ENCODE peak calls at places on chromosomes 6 and 20, in ten cellular contexts. S, M, V, Z, B, X, E, C, F and P are unnamed samples. For H3K36me3, the result is how much of the 10 kb centered on the place peaks cover.

GRCh38 chr6:121439456-121440250 is 4.2 kb downstream of the GJA1 start:
- DNase-seq in E (no peak), M (no peak), C (no peak), F (no peak), S (no peak), B (peak), V (no peak), X (no peak), Z (no peak), P (no peak)

GRCh38 chr6:39849764-39850163 is 57.6 kb downstream of the DAAM2 start:
- DNase-seq in V (no peak), E (no peak), X (peak), F (no peak), C (no peak), M (peak), S (peak), B (no peak), Z (no peak), P (no peak)

GRCh38 chr20:38191654-38192053 is 26.6 kb upstream of the TGM2 start:
- DNase-seq in X (no peak), Z (no peak), V (no peak), C (no peak), M (no peak), B (no peak), E (no peak), F (no peak), S (peak), P (no peak)

GRCh38 chr6:27119329-27119728 is 128.2 kb upstream of the PRSS16 start:
- DNase-seq in C (no peak), M (no peak), E (no peak), B (no peak), S (no peak), Z (no peak), X (no peak), V (no peak), F (no peak), P (no peak)

GRCh38 chr6:56222509-56222908 is 24.9 kb downstream of the COL21A1 start:
- DNase-seq in S (no peak), F (no peak), V (no peak), Z (peak), E (no peak), X (no peak), M (peak), B (peak), C (no peak), P (no peak)

GRCh38 chr6:169445661-169446581 is 192.3 kb upstream of the THBS2 start:
- DNase-seq in X (no peak), M (no peak), B (no peak), F (peak), V (no peak), S (no peak), C (no peak), E (no peak), Z (no peak), P (peak)

GRCh38 chr6:150091466-150091865 is 22.5 kb upstream of the ULBP3 start:
- DNase-seq in M (no peak), Z (peak), C (no peak), S (no peak), V (no peak), F (no peak), E (no peak), B (peak), X (no peak), P (no peak)

GRCh38 chr6:83546636-83547035 is 34.3 kb downstream of the PRSS35 start:
- DNase-seq in Z (no peak), B (no peak), V (no peak), X (no peak), F (peak), S (peak), M (no peak), C (no peak), E (no peak), P (no peak)

GRCh38 chr6:56677559-56677958 is 34.9 kb upstream of the DST start:
- DNase-seq in Z (peak), X (no peak), V (no peak), E (no peak), C (no peak), S (peak), F (no peak), B (peak), M (peak), P (no peak)

GRCh38 chr20:11952621-11953020 is 34.9 kb downstream of the BTBD3 start:
- DNase-seq in B (peak), Z (peak), X (no peak), V (no peak), F (no peak), C (no peak), E (no peak), M (no peak), S (peak), P (no peak)

GRCh38 chr20:62182469-62183425 is at the start of gene MTG2:
- DNase-seq in V (peak), S (peak), X (peak), F (peak), B (peak), M (peak), E (peak), C (peak), Z (peak), P (peak)

GRCh38 chr20:57388953-57389694 is 2.1 kb upstream of the RBM38 start:
- DNase-seq in S (peak), Z (peak), X (no peak), C (no peak), M (peak), B (peak), V (peak), F (peak), E (peak), P (peak)

GRCh38 chr6:37674161-37674560 is 23.5 kb downstream of the MDGA1 start:
- DNase-seq in Z (no peak), M (no peak), F (no peak), C (no peak), V (no peak), E (no peak), S (no peak), B (no peak), X (no peak), P (no peak)

GRCh38 chr20:33349493-33349892 is 51.8 kb downstream of the CDK5RAP1 start:
- DNase-seq in X (no peak), V (no peak), B (no peak), M (no peak), E (no peak), C (no peak), F (no peak), S (no peak), Z (no peak), P (no peak)

GRCh38 chr6:5967594-5967993 is 39.1 kb downstream of the NRN1 start:
- DNase-seq in Z (no peak), F (no peak), S (no peak), V (no peak), C (no peak), X (no peak), B (peak), M (no peak), E (no peak), P (no peak)

GRCh38 chr6:17120019-17120418 is 18.2 kb downstream of the STMND1 start:
- DNase-seq in F (no peak), M (no peak), V (no peak), E (no peak), Z (no peak), B (no peak), C (no peak), S (peak), X (no peak), P (no peak)

GRCh38 chr6:28589234-28589951 is 63.7 kb downstream of the GPX5 start:
- DNase-seq in F (peak), E (no peak), S (peak), C (peak), V (no peak), M (peak), X (peak), Z (peak), B (peak), P (peak)

GRCh38 chr6:156862711-156863110 is 85.5 kb downstream of the ARID1B start:
- DNase-seq in B (no peak), F (no peak), C (no peak), S (no peak), V (no peak), E (no peak), X (no peak), M (no peak), Z (no peak), P (no peak)

GRCh38 chr6:19587238-19587942 is 249.8 kb upstream of the ID4 start:
- DNase-seq in M (no peak), V (no peak), E (no peak), S (no peak), X (peak), Z (no peak), B (no peak), C (no peak), F (no peak), P (no peak)

GRCh38 chr20:33733654-33734576 is 2.1 kb downstream of the ZNF341 start:
- DNase-seq in B (peak), X (no peak), E (no peak), V (no peak), S (peak), Z (peak), M (peak), F (peak), C (no peak), P (no peak)

GRCh38 chr6:167758309-167759023 is 68.2 kb upstream of the AFDN start:
- DNase-seq in M (no peak), V (no peak), C (no peak), Z (no peak), S (no peak), X (no peak), F (no peak), B (no peak), E (no peak), P (no peak)

GRCh38 chr20:25408170-25408547 is 686 bp downstream of the GINS1 start:
- DNase-seq in Z (no peak), E (no peak), F (no peak), S (no peak), X (no peak), C (no peak), B (no peak), M (no peak), V (no peak), P (peak)

GRCh38 chr20:10715035-10715434 is 41.2 kb upstream of the JAG1 start:
- DNase-seq in F (no peak), Z (peak), E (no peak), V (no peak), C (no peak), M (no peak), B (peak), X (no peak), S (peak), P (no peak)

GRCh38 chr6:3617192-3617631 is 134.3 kb downstream of the PXDC1 start:
- DNase-seq in B (no peak), V (no peak), M (no peak), F (no peak), S (no peak), E (no peak), Z (no peak), C (no peak), X (no peak), P (no peak)

GRCh38 chr6:112665815-112666214 is 318.7 kb downstream of the RFPL4B start:
- DNase-seq in F (no peak), V (no peak), S (peak), M (peak), E (no peak), Z (peak), B (peak), X (no peak), C (no peak), P (no peak)

GRCh38 chr6:167146977-167147376 is 10.8 kb downstream of the GPR31 start:
- DNase-seq in V (no peak), E (no peak), C (peak), Z (no peak), F (no peak), M (no peak), S (no peak), B (no peak), X (peak), P (peak)

GRCh38 chr20:60138263-60139127 is 180.3 kb downstream of the CDH26 start:
- DNase-seq in B (peak), X (no peak), C (no peak), F (no peak), Z (peak), S (peak), M (peak), V (no peak), E (peak), P (no peak)

GRCh38 chr6:157063176-157063934 is 260.0 kb downstream of the TMEM242 start:
- DNase-seq in S (no peak), V (no peak), Z (peak), X (no peak), F (peak), M (no peak), C (no peak), E (no peak), B (no peak), P (no peak)

GRCh38 chr6:15017251-15017650 is 228.6 kb upstream of the JARID2 start:
- DNase-seq in E (no peak), F (peak), V (no peak), X (no peak), M (peak), Z (peak), C (peak), S (peak), B (peak), P (peak)

GRCh38 chr6:137309078-137309762 is 90.0 kb upstream of the IFNGR1 start:
- DNase-seq in F (peak), E (peak), V (peak), M (peak), C (no peak), Z (peak), S (peak), B (peak), X (peak), P (peak)

GRCh38 chr20:29302979-29303644 is 1954.4 kb upstream of the DEFB115 start:
- DNase-seq in X (no peak), B (no peak), F (no peak), Z (no peak), S (no peak), M (no peak), V (no peak), C (no peak), E (no peak), P (no peak)

GRCh38 chr6:108635505-108636226 is 74.9 kb downstream of the FOXO3 start:
- DNase-seq in Z (no peak), C (no peak), B (no peak), M (no peak), E (no peak), V (no peak), F (no peak), S (no peak), X (no peak), P (no peak)

GRCh38 chr6:87342829-87343228 is 1.8 kb upstream of the C6orf163 start:
- DNase-seq in B (no peak), M (no peak), F (no peak), X (no peak), C (no peak), E (no peak), V (no peak), Z (no peak), S (no peak), P (no peak)

GRCh38 chr6:36073587-36073986 is 46.0 kb downstream of the MAPK14 start:
- DNase-seq in S (no peak), B (no peak), C (no peak), X (no peak), V (no peak), F (no peak), E (no peak), M (no peak), Z (no peak), P (no peak)
- H3K36me3 ChIP-seq in S (under half), B (under half), C (under half), X (under half), V (under half), F (under half), E (under half), M (under half), Z (under half), P (under half)

DNA sequence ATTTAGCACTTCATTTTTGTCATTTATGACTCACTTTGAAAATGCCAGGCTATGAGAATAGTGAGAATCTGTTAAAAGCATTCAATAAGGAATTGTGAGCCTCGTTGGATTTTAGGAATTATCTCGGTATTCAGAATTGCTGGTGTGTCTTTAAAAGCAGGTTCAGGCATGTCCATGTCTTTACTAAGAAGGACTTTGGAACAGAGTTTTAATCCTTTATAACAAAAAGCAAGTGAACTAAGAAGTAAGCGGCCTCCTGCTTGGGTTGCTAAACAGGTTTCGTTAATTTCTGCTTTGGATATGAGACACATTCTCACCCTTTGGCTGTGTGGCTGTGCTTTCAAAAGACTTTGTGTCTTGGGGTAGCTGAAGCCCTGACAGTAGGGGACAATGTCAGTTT is 74.9 kb downstream of the IGF2R start:
- DNase-seq in V (no peak), E (no peak), C (no peak), S (no peak), M (no peak), X (no peak), B (no peak), Z (no peak), F (no peak), P (no peak)
- H3K36me3 ChIP-seq in V (half or more), E (half or more), C (half or more), S (half or more), M (half or more), X (half or more), B (under half), Z (under half), F (under half), P (under half)

DNA sequence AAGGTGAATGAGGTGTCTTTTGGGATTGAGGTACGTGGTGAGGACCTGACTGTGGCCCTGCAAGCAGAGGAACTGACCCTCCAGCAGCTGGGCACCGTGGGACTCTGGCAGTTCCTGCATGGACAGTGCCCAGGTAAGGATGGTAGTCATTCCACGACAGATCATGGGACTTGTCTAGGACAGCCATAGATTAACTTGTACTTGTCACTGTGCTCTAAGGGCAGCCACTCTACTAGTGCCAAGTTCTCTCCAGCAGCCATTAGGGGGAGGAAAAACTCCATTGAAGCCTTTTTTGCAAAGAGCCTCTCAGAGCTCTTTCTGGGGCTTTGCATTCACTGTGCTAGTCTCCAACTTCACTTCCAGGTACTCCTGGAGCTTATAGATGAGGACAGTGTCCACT is 20.4 kb downstream of the TAF11 start:
- DNase-seq in B (no peak), M (peak), C (no peak), F (no peak), Z (no peak), V (no peak), E (no peak), S (no peak), X (no peak), P (no peak)
- H3K36me3 ChIP-seq in B (under half), M (under half), C (under half), F (under half), Z (under half), V (half or more), E (half or more), S (under half), X (under half), P (under half)

DNA sequence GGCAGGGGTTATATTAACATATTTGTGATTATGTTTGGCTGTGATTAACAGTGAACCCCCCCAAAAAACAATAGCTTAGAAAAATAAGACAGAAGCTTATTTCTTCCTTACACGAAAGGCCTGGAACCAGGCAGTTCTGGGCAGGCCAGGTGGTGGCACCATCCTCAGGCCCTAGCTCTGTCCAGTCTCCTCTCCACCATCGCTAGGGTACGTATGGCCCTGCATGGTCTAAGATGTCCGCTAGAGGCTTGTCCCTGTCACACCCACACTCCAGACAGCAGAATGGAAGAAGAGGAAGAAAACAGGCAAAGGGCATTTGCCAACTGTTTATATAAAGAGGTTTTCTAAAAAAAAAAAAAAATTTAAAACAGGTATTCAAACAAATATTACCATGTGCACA is 6.6 kb downstream of the TGM3 start:
- DNase-seq in Z (no peak), B (no peak), M (no peak), C (no peak), X (no peak), E (no peak), S (no peak), V (no peak), F (no peak), P (peak)
- H3K36me3 ChIP-seq in Z (under half), B (under half), M (under half), C (under half), X (under half), E (under half), S (under half), V (under half), F (under half), P (under half)

DNA sequence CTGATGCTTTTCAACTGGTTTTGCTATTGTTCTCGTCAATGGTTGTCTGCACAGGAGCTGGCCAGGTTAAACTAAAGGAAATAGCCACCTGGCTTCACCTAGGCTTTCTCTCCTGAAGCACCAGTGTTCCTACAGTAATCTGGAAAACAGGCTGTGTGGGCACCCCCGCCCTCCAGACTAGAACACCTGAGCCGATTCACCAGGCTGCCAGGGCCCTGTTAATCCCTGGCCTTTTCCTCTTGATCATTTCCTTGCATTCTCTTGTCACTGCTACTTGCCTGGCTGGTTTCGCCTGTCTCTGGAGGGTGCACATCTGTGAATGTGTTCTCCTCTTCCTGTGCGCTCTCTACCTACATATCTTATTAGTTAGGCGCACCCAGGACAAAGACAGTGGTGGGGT is 45.7 kb upstream of the EMILIN3 start:
- DNase-seq in X (no peak), M (no peak), B (no peak), Z (no peak), F (no peak), E (no peak), V (no peak), C (no peak), S (no peak), P (no peak)
- H3K36me3 ChIP-seq in X (under half), M (half or more), B (under half), Z (under half), F (under half), E (under half), V (half or more), C (half or more), S (half or more), P (half or more)